ENCODE peak calls at places on chromosomes 1 and 21, in four cellular contexts. D is CD8-positive, alpha-beta T cell; F is activated effector memory CD4-positive, alpha-beta T cell treated with anti-CD3 and anti-CD28 coated beads, Interleukin-2, amount 50 U/mL, for 16 hours; P is HL-60. J is an unnamed sample.

GRCh38 chr1:56516539-56517252 is 62.7 kb downstream of the PLPP3 start:
- DNase-seq in F (no peak), P (peak; percentile 25), D (no peak), J (no peak)

GRCh38 chr1:206005234-206005633 is 2.0 kb upstream of the RAB7B start:
- DNase-seq in P (no peak), F (no peak), D (no peak), J (no peak)

GRCh38 chr1:4367230-4367629 is 287.2 kb upstream of the AJAP1 start:
- DNase-seq in F (no peak), D (no peak), P (no peak), J (no peak)

GRCh38 chr1:7678491-7679158 is 92.5 kb upstream of the VAMP3 start:
- DNase-seq in F (no peak), D (no peak), P (no peak), J (no peak)

GRCh38 chr1:24925082-24925779 is 4.8 kb downstream of the RUNX3 start:
- DNase-seq in D (peak; percentile 84), F (peak; percentile 95), P (no peak), J (no peak)

GRCh38 chr1:56435434-56436337 is 143.7 kb downstream of the PLPP3 start:
- DNase-seq in D (no peak), P (no peak), F (no peak), J (no peak)

GRCh38 chr1:151837841-151838490 is 1.7 kb downstream of the C2CD4D start:
- DNase-seq in D (peak; percentile 32), F (peak; percentile 83), P (no peak), J (no peak)

GRCh38 chr1:12167493-12168429 is 970 bp downstream of the TNFRSF1B start:
- DNase-seq in D (peak; percentile 45), P (no peak), F (peak; percentile 70), J (no peak)

GRCh38 chr1:34166191-34167090 is 1.4 kb upstream of the CSMD2 start:
- DNase-seq in F (no peak), P (no peak), D (no peak), J (no peak)

GRCh38 chr1:9161963-9162362 is 33.1 kb upstream of the GPR157 start:
- DNase-seq in F (no peak), P (no peak), D (no peak), J (no peak)

GRCh38 chr1:90458023-90458422 is 259.1 kb downstream of the BARHL2 start:
- DNase-seq in F (no peak), D (no peak), P (no peak), J (no peak)

GRCh38 chr1:227546055-227546454 is 17.3 kb upstream of the ZNF678 start:
- DNase-seq in F (no peak), D (no peak), P (no peak), J (no peak)

GRCh38 chr1:74811421-74812179 is 78.6 kb downstream of the TYW3 start:
- DNase-seq in F (no peak), P (no peak), D (no peak), J (no peak)

GRCh38 chr21:26070822-26071425 is 99.6 kb downstream of the APP start:
- DNase-seq in P (no peak), D (peak; percentile 14), F (peak; percentile 68), J (peak; percentile 29)

GRCh38 chr1:11237364-11237755 is 25.0 kb downstream of the MTOR start:
- DNase-seq in F (no peak), D (no peak), P (no peak), J (no peak)

GRCh38 chr1:161193561-161194235 is 5.2 kb downstream of the ADAMTS4 start:
- DNase-seq in P (no peak), D (no peak), F (no peak), J (no peak)

GRCh38 chr1:19121192-19121591 is 88.9 kb downstream of the UBR4 start:
- DNase-seq in D (no peak), P (no peak), F (no peak), J (no peak)

GRCh38 chr1:41383094-41383852 is 22.0 kb downstream of the FOXO6 start:
- DNase-seq in F (peak; percentile 72), P (no peak), D (peak; percentile 40), J (no peak)

GRCh38 chr1:148292915-148293314 is 140.8 kb upstream of the NBPF11 start:
- DNase-seq in F (no peak), P (no peak), D (no peak), J (no peak)

GRCh38 chr1:58006421-58007032 is 540.0 kb downstream of the OMA1 start:
- DNase-seq in P (no peak), D (no peak), F (no peak), J (no peak)

GRCh38 chr1:84479998-84480397 is 932 bp downstream of the RPF1 start:
- DNase-seq in D (no peak), P (peak; percentile 34), F (no peak), J (no peak)

GRCh38 chr1:101451888-101452287 is 215.1 kb downstream of the S1PR1 start:
- DNase-seq in F (no peak), P (no peak), D (no peak), J (no peak)

GRCh38 chr21:14259669-14260458 is 43.9 kb downstream of the RBM11 start:
- DNase-seq in F (no peak), P (no peak), D (no peak), J (peak; percentile 29)

GRCh38 chr1:6105218-6105679 is 59.6 kb downstream of the KCNAB2 start:
- DNase-seq in D (no peak), P (no peak), F (no peak), J (no peak)